ENCODE peak calls at places on chromosomes 5 and 9, in six cellular contexts. One of them, this sample, is unnamed.

GRCh38 chr9:73810585-73811215 is 659.0 kb downstream of the ANXA1 start:
- DNase-seq in ascending aorta: no peak
- DNase-seq in effector memory CD4-positive, alpha-beta T cell: no peak
- DNase-seq in brain microvascular endothelial cell: no peak
- DNase-seq in neural progenitor cell: no peak
- DNase-seq in K562: no peak
- DNase-seq in this sample: no peak

GRCh38 chr5:107705390-107706014 is 34.8 kb upstream of the EFNA5 start:
- DNase-seq in K562: no peak
- DNase-seq in ascending aorta: no peak
- DNase-seq in neural progenitor cell: no peak
- DNase-seq in effector memory CD4-positive, alpha-beta T cell: no peak
- DNase-seq in brain microvascular endothelial cell: peak; percentile 52
- DNase-seq in this sample: peak; percentile 10

GRCh38 chr9:5263568-5264218 is 32.5 kb downstream of the INSL4 start:
- DNase-seq in K562: no peak
- DNase-seq in ascending aorta: no peak
- DNase-seq in effector memory CD4-positive, alpha-beta T cell: no peak
- DNase-seq in neural progenitor cell: peak; percentile 32
- DNase-seq in brain microvascular endothelial cell: peak; percentile 3
- DNase-seq in this sample: no peak

GRCh38 chr5:91521313-91521712 is 138.2 kb upstream of the ARRDC3 start:
- DNase-seq in ascending aorta: no peak
- DNase-seq in K562: no peak
- DNase-seq in brain microvascular endothelial cell: no peak
- DNase-seq in neural progenitor cell: no peak
- DNase-seq in effector memory CD4-positive, alpha-beta T cell: no peak
- DNase-seq in this sample: no peak

GRCh38 chr5:133985540-133986180 is 17.2 kb upstream of the C5orf15 start:
- DNase-seq in K562: no peak
- DNase-seq in neural progenitor cell: no peak
- DNase-seq in ascending aorta: no peak
- DNase-seq in brain microvascular endothelial cell: no peak
- DNase-seq in effector memory CD4-positive, alpha-beta T cell: no peak
- DNase-seq in this sample: no peak

GRCh38 chr5:43171926-43172325 is 20.1 kb upstream of the NIM1K start:
- DNase-seq in brain microvascular endothelial cell: no peak
- DNase-seq in effector memory CD4-positive, alpha-beta T cell: no peak
- DNase-seq in K562: no peak
- DNase-seq in neural progenitor cell: no peak
- DNase-seq in ascending aorta: no peak
- DNase-seq in this sample: no peak

GRCh38 chr5:91419571-91420537 is 36.7 kb upstream of the ARRDC3 start:
- DNase-seq in brain microvascular endothelial cell: peak; percentile 60
- DNase-seq in ascending aorta: peak; percentile 72
- DNase-seq in neural progenitor cell: peak; percentile 72
- DNase-seq in effector memory CD4-positive, alpha-beta T cell: peak; percentile 12
- DNase-seq in K562: peak; percentile 46
- DNase-seq in this sample: peak; percentile 26

GRCh38 chr5:31217441-31217840 is 24.0 kb downstream of the CDH6 start:
- DNase-seq in neural progenitor cell: no peak
- DNase-seq in brain microvascular endothelial cell: no peak
- DNase-seq in effector memory CD4-positive, alpha-beta T cell: no peak
- DNase-seq in K562: no peak
- DNase-seq in ascending aorta: no peak
- DNase-seq in this sample: no peak

GRCh38 chr5:127934791-127935256 is 148.7 kb upstream of the SLC12A2 start:
- DNase-seq in brain microvascular endothelial cell: no peak
- DNase-seq in effector memory CD4-positive, alpha-beta T cell: no peak
- DNase-seq in neural progenitor cell: peak; percentile 78
- DNase-seq in K562: no peak
- DNase-seq in ascending aorta: no peak
- DNase-seq in this sample: no peak

GRCh38 chr5:142275496-142275895 is 49.3 kb downstream of the SPRY4 start:
- DNase-seq in effector memory CD4-positive, alpha-beta T cell: no peak
- DNase-seq in brain microvascular endothelial cell: no peak
- DNase-seq in ascending aorta: no peak
- DNase-seq in K562: no peak
- DNase-seq in neural progenitor cell: no peak
- DNase-seq in this sample: no peak

GRCh38 chr9:35981704-35982103 is 23.8 kb upstream of the OR2S2 start:
- DNase-seq in brain microvascular endothelial cell: no peak
- DNase-seq in K562: no peak
- DNase-seq in effector memory CD4-positive, alpha-beta T cell: no peak
- DNase-seq in ascending aorta: no peak
- DNase-seq in neural progenitor cell: no peak
- DNase-seq in this sample: no peak

GRCh38 chr5:54905942-54906537 is 79.4 kb downstream of the ESM1 start:
- DNase-seq in neural progenitor cell: peak; percentile 82
- DNase-seq in K562: peak; percentile 43
- DNase-seq in effector memory CD4-positive, alpha-beta T cell: peak; percentile 21
- DNase-seq in ascending aorta: peak; percentile 83
- DNase-seq in brain microvascular endothelial cell: peak; percentile 79
- DNase-seq in this sample: peak; percentile 59

GRCh38 chr5:132499440-132500243 is 9.1 kb upstream of the IRF1 start:
- DNase-seq in effector memory CD4-positive, alpha-beta T cell: no peak
- DNase-seq in K562: no peak
- DNase-seq in ascending aorta: peak; percentile 60
- DNase-seq in neural progenitor cell: no peak
- DNase-seq in brain microvascular endothelial cell: no peak
- DNase-seq in this sample: no peak

GRCh38 chr5:91468643-91469422 is 85.7 kb upstream of the ARRDC3 start:
- DNase-seq in K562: no peak
- DNase-seq in neural progenitor cell: no peak
- DNase-seq in brain microvascular endothelial cell: no peak
- DNase-seq in effector memory CD4-positive, alpha-beta T cell: no peak
- DNase-seq in ascending aorta: no peak
- DNase-seq in this sample: no peak

GRCh38 chr9:5698004-5698403 is 69.1 kb downstream of the RIC1 start:
- DNase-seq in neural progenitor cell: no peak
- DNase-seq in effector memory CD4-positive, alpha-beta T cell: no peak
- DNase-seq in K562: no peak
- DNase-seq in ascending aorta: no peak
- DNase-seq in brain microvascular endothelial cell: no peak
- DNase-seq in this sample: no peak

GRCh38 chr9:89757776-89758528 is 153.1 kb downstream of the GADD45G start:
- DNase-seq in K562: no peak
- DNase-seq in neural progenitor cell: no peak
- DNase-seq in ascending aorta: no peak
- DNase-seq in effector memory CD4-positive, alpha-beta T cell: no peak
- DNase-seq in brain microvascular endothelial cell: no peak
- DNase-seq in this sample: no peak

GRCh38 chr9:128153117-128153946 is 4.1 kb downstream of the LCN2 start:
- DNase-seq in K562: no peak
- DNase-seq in effector memory CD4-positive, alpha-beta T cell: no peak
- DNase-seq in ascending aorta: no peak
- DNase-seq in neural progenitor cell: no peak
- DNase-seq in brain microvascular endothelial cell: no peak
- DNase-seq in this sample: no peak

GRCh38 chr9:121581775-121582600 is 69.4 kb upstream of the DAB2IP start:
- DNase-seq in K562: no peak
- DNase-seq in neural progenitor cell: peak; percentile 75
- DNase-seq in effector memory CD4-positive, alpha-beta T cell: no peak
- DNase-seq in ascending aorta: no peak
- DNase-seq in brain microvascular endothelial cell: no peak
- DNase-seq in this sample: no peak

GRCh38 chr5:68264024-68264956 is 48.7 kb downstream of the PIK3R1 start:
- DNase-seq in brain microvascular endothelial cell: peak; percentile 63
- DNase-seq in effector memory CD4-positive, alpha-beta T cell: no peak
- DNase-seq in K562: no peak
- DNase-seq in ascending aorta: peak; percentile 78
- DNase-seq in neural progenitor cell: no peak
- DNase-seq in this sample: peak; percentile 46

GRCh38 chr9:101443358-101443757 is 7.8 kb upstream of the ALDOB start:
- DNase-seq in K562: no peak
- DNase-seq in ascending aorta: no peak
- DNase-seq in neural progenitor cell: no peak
- DNase-seq in brain microvascular endothelial cell: no peak
- DNase-seq in effector memory CD4-positive, alpha-beta T cell: no peak
- DNase-seq in this sample: no peak

GRCh38 chr9:101446732-101447131 is 11.2 kb upstream of the ALDOB start:
- DNase-seq in ascending aorta: no peak
- DNase-seq in effector memory CD4-positive, alpha-beta T cell: no peak
- DNase-seq in brain microvascular endothelial cell: no peak
- DNase-seq in neural progenitor cell: no peak
- DNase-seq in K562: no peak
- DNase-seq in this sample: no peak

GRCh38 chr9:101448680-101449070 is 13.1 kb upstream of the ALDOB start:
- DNase-seq in ascending aorta: no peak
- DNase-seq in effector memory CD4-positive, alpha-beta T cell: no peak
- DNase-seq in brain microvascular endothelial cell: no peak
- DNase-seq in K562: no peak
- DNase-seq in neural progenitor cell: no peak
- DNase-seq in this sample: no peak

GRCh38 chr9:101442248-101443136 is 6.9 kb upstream of the ALDOB start:
- DNase-seq in brain microvascular endothelial cell: no peak
- DNase-seq in ascending aorta: no peak
- DNase-seq in neural progenitor cell: no peak
- DNase-seq in effector memory CD4-positive, alpha-beta T cell: no peak
- DNase-seq in K562: no peak
- DNase-seq in this sample: no peak

DNA sequence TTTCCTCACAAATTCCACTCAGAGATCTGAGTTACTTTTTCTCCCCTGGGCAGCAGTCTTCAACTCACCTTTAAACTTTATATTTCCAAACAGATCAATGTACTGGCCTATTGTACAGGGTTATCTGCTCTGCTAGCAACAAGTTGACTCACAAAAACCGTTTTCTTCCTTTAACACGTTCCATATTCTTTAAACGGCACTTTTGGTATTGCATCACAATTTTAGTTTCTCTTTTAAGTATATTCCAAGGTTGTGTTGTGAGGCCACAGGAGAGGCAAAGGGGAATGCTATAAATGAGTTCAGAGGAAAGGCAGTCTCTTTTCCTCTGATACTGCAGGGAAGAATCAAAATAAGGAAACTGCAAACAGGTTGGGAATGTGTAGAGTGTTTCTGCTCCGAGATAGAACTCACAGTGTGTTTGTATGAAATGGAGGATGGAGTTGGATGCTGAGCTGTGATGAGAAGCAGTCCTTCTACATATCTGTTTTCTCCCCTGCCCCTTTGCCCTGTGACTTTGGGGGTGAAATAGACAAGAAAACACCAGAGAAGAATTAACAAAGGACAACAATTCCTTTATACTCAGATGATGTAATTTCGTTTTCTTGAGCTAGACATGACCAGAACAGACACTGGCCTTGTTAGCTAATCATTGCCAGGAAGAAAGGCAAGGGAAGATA is 9.9 kb upstream of the ALDOB start:
- DNase-seq in ascending aorta: no peak
- DNase-seq in effector memory CD4-positive, alpha-beta T cell: no peak
- DNase-seq in brain microvascular endothelial cell: no peak
- DNase-seq in neural progenitor cell: no peak
- DNase-seq in K562: no peak
- DNase-seq in this sample: no peak
- H3K27me3 ChIP-seq in ascending aorta: no peaks in the 10 kb centered on the region
- H3K27me3 ChIP-seq in effector memory CD4-positive, alpha-beta T cell: peaks cover 11% of the 10 kb centered on the region
- H3K27me3 ChIP-seq in brain microvascular endothelial cell: no peaks in the 10 kb centered on the region
- H3K27me3 ChIP-seq in neural progenitor cell: no peaks in the 10 kb centered on the region
- H3K27me3 ChIP-seq in K562: peaks cover 6% of the 10 kb centered on the region
- H3K27me3 ChIP-seq in this sample: peaks cover 4% of the 10 kb centered on the region

GRCh38 chr5:98108497-98108896 is 665.0 kb upstream of the RGMB start:
- DNase-seq in ascending aorta: no peak
- DNase-seq in brain microvascular endothelial cell: peak; percentile 91
- DNase-seq in effector memory CD4-positive, alpha-beta T cell: no peak
- DNase-seq in neural progenitor cell: no peak
- DNase-seq in K562: no peak
- DNase-seq in this sample: peak; percentile 87

GRCh38 chr5:98110270-98110669 is 663.2 kb upstream of the RGMB start:
- DNase-seq in neural progenitor cell: no peak
- DNase-seq in effector memory CD4-positive, alpha-beta T cell: no peak
- DNase-seq in brain microvascular endothelial cell: peak; percentile 90
- DNase-seq in ascending aorta: no peak
- DNase-seq in K562: no peak
- DNase-seq in this sample: peak; percentile 90

GRCh38 chr5:98111686-98112085 is 661.8 kb upstream of the RGMB start:
- DNase-seq in effector memory CD4-positive, alpha-beta T cell: no peak
- DNase-seq in brain microvascular endothelial cell: peak; percentile 49
- DNase-seq in ascending aorta: no peak
- DNase-seq in K562: no peak
- DNase-seq in neural progenitor cell: no peak
- DNase-seq in this sample: no peak

GRCh38 chr5:98109561-98110006 is 663.9 kb upstream of the RGMB start:
- DNase-seq in ascending aorta: no peak
- DNase-seq in K562: no peak
- DNase-seq in effector memory CD4-positive, alpha-beta T cell: no peak
- DNase-seq in neural progenitor cell: no peak
- DNase-seq in brain microvascular endothelial cell: peak; percentile 93
- DNase-seq in this sample: peak; percentile 51

DNA sequence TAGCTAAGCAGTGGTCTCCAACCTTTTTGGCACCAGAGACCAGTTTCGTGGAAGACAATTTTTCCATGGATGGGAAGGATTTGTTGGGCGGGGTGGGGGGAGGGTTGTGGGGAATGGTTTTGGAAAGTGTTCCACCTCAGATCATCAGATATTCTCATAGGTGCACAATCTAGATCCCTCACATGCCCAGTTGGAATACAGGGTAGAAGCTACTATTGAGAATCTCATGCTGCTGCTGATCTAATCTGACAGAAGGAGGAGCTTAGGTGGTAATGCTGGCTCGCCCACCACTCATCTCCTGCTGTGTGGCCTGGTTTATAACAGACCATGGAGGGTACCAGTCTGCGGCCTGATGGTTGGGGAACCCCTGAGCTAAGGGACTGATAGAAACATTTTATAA is 662.7 kb upstream of the RGMB start:
- DNase-seq in effector memory CD4-positive, alpha-beta T cell: no peak
- DNase-seq in neural progenitor cell: no peak
- DNase-seq in brain microvascular endothelial cell: peak; percentile 46
- DNase-seq in ascending aorta: no peak
- DNase-seq in K562: no peak
- DNase-seq in this sample: no peak
- H3K27ac ChIP-seq in effector memory CD4-positive, alpha-beta T cell: no peak overlapping the region
- H3K27ac ChIP-seq in neural progenitor cell: no peak overlapping the region
- H3K27ac ChIP-seq in brain microvascular endothelial cell: peak overlapping the region; percentile 100
- H3K27ac ChIP-seq in ascending aorta: no peak overlapping the region
- H3K27ac ChIP-seq in K562: no peak overlapping the region
- H3K27ac ChIP-seq in this sample: peak overlapping the region; percentile 84

DNA sequence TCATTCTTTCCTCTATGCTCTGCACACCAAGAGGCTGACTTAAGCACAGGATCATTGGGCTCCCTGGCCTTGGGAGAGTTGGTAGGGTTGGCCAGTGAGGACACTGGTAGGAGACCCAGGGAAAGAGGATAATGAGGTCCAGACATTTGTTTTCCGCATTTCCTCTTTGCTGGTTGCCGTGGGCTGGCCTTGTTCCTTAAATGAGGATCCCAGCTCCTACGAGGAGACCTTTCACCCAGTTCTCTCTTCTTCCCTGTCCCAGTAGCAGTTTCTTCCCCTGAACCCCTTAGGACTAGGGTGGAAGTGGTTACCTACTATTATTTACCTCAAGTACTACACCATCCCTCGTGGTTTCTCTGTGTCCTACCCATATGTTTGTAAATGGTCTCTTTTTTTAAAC is 90.4 kb downstream of the ZNF474 start:
- DNase-seq in effector memory CD4-positive, alpha-beta T cell: no peak
- DNase-seq in brain microvascular endothelial cell: no peak
- DNase-seq in neural progenitor cell: no peak
- DNase-seq in K562: no peak
- DNase-seq in ascending aorta: no peak
- DNase-seq in this sample: no peak
- H3K27me3 ChIP-seq in effector memory CD4-positive, alpha-beta T cell: peaks cover 2% of the 10 kb centered on the region
- H3K27me3 ChIP-seq in brain microvascular endothelial cell: no peaks in the 10 kb centered on the region
- H3K27me3 ChIP-seq in neural progenitor cell: no peaks in the 10 kb centered on the region
- H3K27me3 ChIP-seq in K562: no peaks in the 10 kb centered on the region
- H3K27me3 ChIP-seq in ascending aorta: no peaks in the 10 kb centered on the region
- H3K27me3 ChIP-seq in this sample: no peaks in the 10 kb centered on the region

GRCh38 chr9:123268950-123269302 is 540 bp upstream of the STRBP start:
- DNase-seq in brain microvascular endothelial cell: no peak
- DNase-seq in neural progenitor cell: no peak
- DNase-seq in effector memory CD4-positive, alpha-beta T cell: no peak
- DNase-seq in ascending aorta: no peak
- DNase-seq in K562: no peak
- DNase-seq in this sample: no peak
- H3K27ac ChIP-seq in brain microvascular endothelial cell: no peak overlapping the region
- H3K27ac ChIP-seq in neural progenitor cell: no peak overlapping the region
- H3K27ac ChIP-seq in effector memory CD4-positive, alpha-beta T cell: peak overlapping the region; percentile 66
- H3K27ac ChIP-seq in ascending aorta: no peak overlapping the region
- H3K27ac ChIP-seq in K562: peak overlapping the region; percentile 60
- H3K27ac ChIP-seq in this sample: no peak overlapping the region